ENCODE peak calls at places on chromosomes 6 and 20, in six cellular contexts. N is PC-9, U is fibroblast of pulmonary artery, Q is psoas muscle, Y is heart left ventricle, D is astrocyte of the spinal cord. B is an unnamed sample.

GRCh38 chr6:39304951-39305350 is 9.3 kb downstream of the KCNK17 start:
- DNase-seq in N (no peak), Y (no peak), D (no peak), U (no peak), Q (no peak), B (no peak)

GRCh38 chr6:155499574-155499973 is 43.9 kb upstream of the NOX3 start:
- DNase-seq in Y (no peak), Q (no peak), U (no peak), N (no peak), D (no peak), B (no peak)

GRCh38 chr6:75481394-75481793 is 12.2 kb downstream of the FILIP1 start:
- DNase-seq in Q (no peak), Y (no peak), N (no peak), U (no peak), D (no peak), B (no peak)

GRCh38 chr6:114339706-114340105 is 3.1 kb downstream of the HS3ST5 start:
- DNase-seq in Q (no peak), U (peak; percentile 7), N (no peak), Y (no peak), D (peak; percentile 37), B (peak; percentile 13)

GRCh38 chr20:2742934-2743559 is 50.5 kb downstream of the EBF4 start:
- DNase-seq in Y (no peak), Q (no peak), N (no peak), D (peak; percentile 49), U (peak; percentile 68), B (peak; percentile 49)

GRCh38 chr20:13017235-13017634 is 8.5 kb downstream of the SPTLC3 start:
- DNase-seq in U (peak; percentile 58), Y (no peak), N (no peak), D (no peak), Q (no peak), B (no peak)

GRCh38 chr6:129744201-129744879 is 34.4 kb upstream of the ARHGAP18 start:
- DNase-seq in Q (no peak), D (peak; percentile 91), Y (no peak), N (peak; percentile 42), U (peak; percentile 86), B (peak; percentile 76)

GRCh38 chr6:56048601-56049000 is 173.2 kb upstream of the BMP5 start:
- DNase-seq in N (no peak), D (no peak), Q (no peak), Y (no peak), U (no peak), B (no peak)

GRCh38 chr6:36130672-36131516 is 581 bp downstream of the MAPK13 start:
- DNase-seq in Y (no peak), Q (peak; percentile 58), U (peak; percentile 34), D (no peak), N (peak; percentile 48), B (no peak)

GRCh38 chr6:35439308-35439707 is 12.8 kb upstream of the FANCE start:
- DNase-seq in Q (no peak), N (no peak), Y (no peak), D (no peak), U (no peak), B (no peak)

GRCh38 chr6:125584468-125584939 is 164.9 kb upstream of the HEY2 start:
- DNase-seq in D (peak; percentile 81), U (no peak), Y (peak; percentile 79), N (no peak), Q (peak; percentile 45), B (no peak)

GRCh38 chr20:5510446-5510845 is 193.7 kb upstream of the PROKR2 start:
- DNase-seq in N (no peak), D (peak; percentile 3), Q (no peak), U (peak; percentile 13), Y (no peak), B (no peak)

GRCh38 chr6:131532476-131533108 is 40.4 kb upstream of the ARG1 start:
- DNase-seq in N (no peak), D (no peak), Y (no peak), U (no peak), Q (no peak), B (no peak)

GRCh38 chr6:11429577-11429976 is 108.0 kb upstream of the TMEM170B start:
- DNase-seq in N (no peak), Q (no peak), D (peak; percentile 93), Y (no peak), U (no peak), B (peak; percentile 78)

GRCh38 chr6:33372532-33373123 is 19.0 kb upstream of the KIFC1 start:
- DNase-seq in U (no peak), Q (no peak), Y (no peak), N (no peak), D (no peak), B (no peak)

GRCh38 chr20:44083220-44083933 is 103.6 kb downstream of the JPH2 start:
- DNase-seq in Q (peak; percentile 76), Y (peak; percentile 84), D (peak; percentile 50), N (peak; percentile 86), U (peak; percentile 28), B (peak; percentile 52)

GRCh38 chr20:237918-238317 is 10.9 kb downstream of the DEFB129 start:
- DNase-seq in N (no peak), Q (no peak), U (no peak), D (no peak), Y (no peak), B (no peak)

GRCh38 chr6:112906737-112907136 is 559.6 kb downstream of the RFPL4B start:
- DNase-seq in Q (no peak), N (no peak), Y (peak; percentile 27), U (peak; percentile 66), D (peak; percentile 97), B (no peak)

GRCh38 chr6:7262037-7262461 is 51.0 kb downstream of the SSR1 start:
- DNase-seq in U (no peak), D (no peak), Y (no peak), N (no peak), Q (no peak), B (no peak)

GRCh38 chr6:121297699-121298098 is 36.6 kb downstream of the TBC1D32 start:
- DNase-seq in Q (no peak), U (peak; percentile 49), N (no peak), Y (no peak), D (no peak), B (no peak)

GRCh38 chr20:33666293-33667244 is at the start of gene ACTL10:
- DNase-seq in U (peak; percentile 99), D (peak; percentile 98), Q (peak; percentile 97), N (peak; percentile 94), Y (peak; percentile 97), B (peak; percentile 95)

GRCh38 chr20:63973160-63973479 is 3.4 kb upstream of the ZNF512B start:
- DNase-seq in U (no peak), Y (no peak), Q (no peak), N (peak; percentile 23), D (no peak), B (no peak)
- H3K4me3 ChIP-seq in U (no peak overlapping the region), Y (no peak overlapping the region), Q (no peak overlapping the region), N (no peak overlapping the region), D (no peak overlapping the region), B (no peak overlapping the region)

DNA sequence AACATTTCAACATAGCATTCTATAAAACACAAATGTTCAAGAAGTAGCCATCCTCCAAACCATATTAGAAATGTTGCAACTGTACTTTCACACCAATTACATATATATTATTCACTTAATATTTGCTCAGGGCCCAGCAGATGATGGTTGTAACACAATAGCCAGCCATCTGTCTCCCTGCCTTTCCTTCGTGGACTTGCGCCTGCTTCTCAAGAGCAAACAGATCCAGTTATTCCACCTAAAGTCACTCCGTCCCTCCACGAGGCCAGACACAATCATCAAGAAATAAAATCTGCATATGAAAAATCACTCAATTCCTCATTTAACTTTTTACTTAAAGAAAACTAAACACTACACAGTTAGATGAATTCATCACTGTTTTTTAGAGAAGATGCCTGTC is 160.4 kb downstream of the RALGAPA2 start:
- DNase-seq in D (no peak), Q (no peak), Y (no peak), N (no peak), U (no peak), B (no peak)
- H3K4me3 ChIP-seq in D (no peak overlapping the region), Q (no peak overlapping the region), Y (no peak overlapping the region), N (no peak overlapping the region), U (no peak overlapping the region), B (no peak overlapping the region)

DNA sequence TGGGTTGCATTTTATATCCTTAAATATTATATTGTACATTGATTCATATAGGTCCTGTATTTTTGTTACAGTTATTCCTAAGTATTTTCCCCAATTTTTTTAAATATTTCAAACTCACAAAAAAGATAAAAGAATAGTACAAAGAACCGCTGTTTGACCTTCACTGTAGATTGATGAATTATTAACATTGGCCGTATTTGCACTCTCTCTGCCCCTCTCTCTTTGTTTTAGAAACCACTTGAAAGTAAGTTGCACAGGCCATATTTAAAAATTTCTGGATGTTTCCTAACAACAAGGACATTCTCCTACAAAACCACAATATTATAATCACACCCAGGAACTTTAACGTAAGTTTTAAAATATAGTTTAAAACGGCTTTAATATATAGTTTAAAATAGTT is 72.0 kb upstream of the DUSP22 start:
- DNase-seq in Q (no peak), Y (no peak), N (no peak), U (no peak), D (no peak), B (no peak)
- H3K4me3 ChIP-seq in Q (no peak overlapping the region), Y (no peak overlapping the region), N (no peak overlapping the region), U (no peak overlapping the region), D (no peak overlapping the region), B (no peak overlapping the region)

GRCh38 chr20:50353289-50353961 is 156.8 kb upstream of the PTPN1 start:
- DNase-seq in N (no peak), D (no peak), Y (peak; percentile 70), Q (no peak), U (no peak), B (no peak)

GRCh38 chr20:50351541-50351940 is 158.6 kb upstream of the PTPN1 start:
- DNase-seq in Y (no peak), U (no peak), Q (no peak), N (no peak), D (no peak), B (no peak)

GRCh38 chr20:50347568-50347981 is 156.9 kb downstream of the CEBPB start:
- DNase-seq in D (no peak), Y (no peak), Q (no peak), U (no peak), N (no peak), B (no peak)

GRCh38 chr20:50348118-50348517 is 157.5 kb downstream of the CEBPB start:
- DNase-seq in U (peak; percentile 63), N (no peak), D (no peak), Y (peak; percentile 81), Q (peak; percentile 36), B (no peak)

GRCh38 chr20:50350510-50351249 is 159.5 kb upstream of the PTPN1 start:
- DNase-seq in Q (no peak), D (no peak), U (no peak), N (no peak), Y (no peak), B (no peak)
- H3K4me3 ChIP-seq in Q (no peak overlapping the region), D (no peak overlapping the region), U (no peak overlapping the region), N (no peak overlapping the region), Y (no peak overlapping the region), B (no peak overlapping the region)

B was measured in MG63.